ENCODE peak calls at places on chromosome 4, in six cellular contexts. F is fibroblast of lung; X is WERI-Rb-1; Z is tibial artery; I is naive thymus-derived CD4-positive, alpha-beta T cell; W is neuronal stem cell. D is an unnamed sample. For H3K9me3, the result is how much of the 10 kb centered on the place peaks cover.

GRCh38 chr4:160213377-160213776 is 1110.5 kb downstream of the RAPGEF2 start:
- DNase-seq in I (no peak), Z (no peak), X (no peak), W (no peak), F (no peak), D (no peak)

GRCh38 chr4:123841431-123842121 is 445.0 kb downstream of the SPRY1 start:
- DNase-seq in I (no peak), X (no peak), Z (no peak), W (no peak), F (no peak), D (no peak)

GRCh38 chr4:20773144-20773997 is 73.1 kb downstream of the PACRGL start:
- DNase-seq in Z (peak), X (peak), I (no peak), W (peak), F (peak), D (peak)

GRCh38 chr4:41358626-41359025 is 101.9 kb downstream of the UCHL1 start:
- DNase-seq in X (no peak), F (peak), W (no peak), I (no peak), Z (no peak), D (no peak)

GRCh38 chr4:98625920-98626319 is 32.5 kb downstream of the TSPAN5 start:
- DNase-seq in W (no peak), X (no peak), I (no peak), Z (no peak), F (no peak), D (no peak)

GRCh38 chr4:126604273-126604867 is 1028.4 kb upstream of the INTU start:
- DNase-seq in F (peak), I (no peak), Z (peak), W (peak), X (peak), D (peak)

GRCh38 chr4:105894570-105895323 is 524 bp upstream of the NPNT start:
- DNase-seq in I (no peak), Z (no peak), W (peak), X (peak), F (peak), D (peak)

GRCh38 chr4:124179521-124180186 is 532.9 kb downstream of the ANKRD50 start:
- DNase-seq in I (no peak), W (no peak), Z (no peak), F (no peak), X (no peak), D (no peak)

GRCh38 chr4:6689506-6689960 is 4.1 kb upstream of the S100P start:
- DNase-seq in I (no peak), X (no peak), W (no peak), F (no peak), Z (no peak), D (no peak)

GRCh38 chr4:10061650-10062415 is 40.5 kb upstream of the SLC2A9 start:
- DNase-seq in Z (no peak), W (no peak), I (no peak), X (no peak), F (no peak), D (no peak)

GRCh38 chr4:74230902-74231499 is 73.1 kb downstream of the MTHFD2L start:
- DNase-seq in I (no peak), W (no peak), Z (no peak), X (no peak), F (peak), D (no peak)

GRCh38 chr4:6892909-6893202 is 16.8 kb upstream of the TBC1D14 start:
- DNase-seq in F (no peak), X (no peak), Z (no peak), W (no peak), I (no peak), D (no peak)

GRCh38 chr4:142274137-142274536 is 572.0 kb downstream of the INPP4B start:
- DNase-seq in I (no peak), F (peak), Z (no peak), W (no peak), X (no peak), D (no peak)

GRCh38 chr4:153064571-153064970 is 128.4 kb downstream of the FHDC1 start:
- DNase-seq in F (no peak), I (no peak), Z (no peak), X (peak), W (no peak), D (no peak)

GRCh38 chr4:62260256-62260655 is 1060.1 kb downstream of the ADGRL3 start:
- DNase-seq in I (no peak), Z (no peak), X (no peak), F (no peak), W (no peak), D (no peak)

GRCh38 chr4:175308236-175308635 is 390.1 kb downstream of the ADAM29 start:
- DNase-seq in I (no peak), F (peak), Z (no peak), W (no peak), X (no peak), D (no peak)

GRCh38 chr4:76108467-76109181 is 34.1 kb downstream of the ART3 start:
- DNase-seq in W (no peak), Z (no peak), X (no peak), F (peak), I (no peak), D (no peak)

GRCh38 chr4:177441061-177441802 is 1.0 kb downstream of the AGA start:
- DNase-seq in I (peak), Z (peak), F (peak), W (no peak), X (no peak), D (peak)

GRCh38 chr4:159498371-159499115 is 395.7 kb downstream of the RAPGEF2 start:
- DNase-seq in Z (no peak), F (no peak), I (no peak), X (no peak), W (no peak), D (no peak)

GRCh38 chr4:145618912-145619638 is at the start of gene MMAA:
- DNase-seq in W (peak), F (peak), Z (peak), I (peak), X (peak), D (peak)

GRCh38 chr4:74659576-74660411 is 134.5 kb downstream of the BTC start:
- DNase-seq in F (peak), X (no peak), Z (no peak), I (no peak), W (no peak), D (no peak)

GRCh38 chr4:76581276-76581675 is 146.2 kb downstream of the SHROOM3 start:
- DNase-seq in F (no peak), I (no peak), X (no peak), W (no peak), Z (no peak), D (no peak)

DNA sequence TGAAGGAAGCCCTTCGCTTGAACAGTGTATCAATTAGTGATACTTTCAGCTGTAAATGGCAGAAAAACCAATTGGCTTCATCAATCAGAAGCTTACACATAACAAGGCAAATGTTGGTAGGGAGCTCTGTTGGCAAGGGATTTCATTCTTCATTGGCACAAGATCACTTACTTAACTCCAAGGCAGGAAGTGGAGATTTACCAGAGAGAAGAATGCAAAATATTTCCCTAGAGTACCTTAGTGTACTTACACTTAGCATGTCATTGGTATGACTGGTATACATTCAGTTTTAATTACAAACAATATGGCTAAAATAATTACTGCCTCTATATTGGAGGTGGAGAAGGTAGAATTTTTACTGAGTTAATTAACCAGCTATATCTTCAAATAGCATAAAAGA is 545.0 kb downstream of the GABRG1 start:
- DNase-seq in W (no peak), F (no peak), X (no peak), Z (no peak), I (no peak), D (no peak)
- H3K9me3 ChIP-seq in W (under half), F (under half), X (under half), Z (under half), I (under half), D (under half)

GRCh38 chr4:68904786-68905185 is 46.8 kb downstream of the UGT2A3 start:
- DNase-seq in W (no peak), F (no peak), Z (no peak), X (no peak), I (no peak), D (no peak)
- H3K4me3 ChIP-seq in W (no peak), F (no peak), Z (no peak), X (no peak), I (no peak), D (no peak)

DNA sequence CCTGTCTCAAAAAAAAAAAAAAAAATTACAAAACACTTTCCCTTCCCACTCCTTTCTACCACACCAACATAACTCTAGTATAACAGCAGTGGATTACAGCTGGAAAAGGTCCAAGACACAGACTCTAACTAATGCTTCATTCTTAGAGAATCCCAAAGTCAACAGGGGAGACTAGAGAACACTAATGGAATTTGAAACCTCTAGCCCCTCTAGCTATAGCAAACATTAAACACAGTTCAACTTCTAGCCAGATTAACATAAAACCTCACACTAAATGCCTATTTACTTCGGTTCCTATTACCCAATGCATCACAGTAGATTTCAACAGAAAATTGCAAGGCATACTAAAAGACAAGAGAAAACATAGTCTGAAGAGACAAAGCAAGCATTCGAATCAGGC is 10.5 kb upstream of the DHX15 start:
- DNase-seq in X (no peak), W (no peak), I (no peak), F (peak), Z (no peak), D (no peak)
- H3K9me3 ChIP-seq in X (under half), W (under half), I (under half), F (under half), Z (under half), D (under half)

GRCh38 chr4:2390780-2391490 is 27.5 kb downstream of the ZFYVE28 start:
- DNase-seq in F (no peak), Z (no peak), I (no peak), W (no peak), X (no peak), D (no peak)
- H3K4me3 ChIP-seq in F (no peak), Z (no peak), I (no peak), W (no peak), X (no peak), D (no peak)

GRCh38 chr4:19151684-19152083 is 1100.0 kb upstream of the SLIT2 start:
- DNase-seq in F (no peak), I (no peak), W (no peak), X (no peak), Z (no peak), D (no peak)
- H3K9me3 ChIP-seq in F (under half), I (under half), W (under half), X (under half), Z (under half), D (under half)

DNA sequence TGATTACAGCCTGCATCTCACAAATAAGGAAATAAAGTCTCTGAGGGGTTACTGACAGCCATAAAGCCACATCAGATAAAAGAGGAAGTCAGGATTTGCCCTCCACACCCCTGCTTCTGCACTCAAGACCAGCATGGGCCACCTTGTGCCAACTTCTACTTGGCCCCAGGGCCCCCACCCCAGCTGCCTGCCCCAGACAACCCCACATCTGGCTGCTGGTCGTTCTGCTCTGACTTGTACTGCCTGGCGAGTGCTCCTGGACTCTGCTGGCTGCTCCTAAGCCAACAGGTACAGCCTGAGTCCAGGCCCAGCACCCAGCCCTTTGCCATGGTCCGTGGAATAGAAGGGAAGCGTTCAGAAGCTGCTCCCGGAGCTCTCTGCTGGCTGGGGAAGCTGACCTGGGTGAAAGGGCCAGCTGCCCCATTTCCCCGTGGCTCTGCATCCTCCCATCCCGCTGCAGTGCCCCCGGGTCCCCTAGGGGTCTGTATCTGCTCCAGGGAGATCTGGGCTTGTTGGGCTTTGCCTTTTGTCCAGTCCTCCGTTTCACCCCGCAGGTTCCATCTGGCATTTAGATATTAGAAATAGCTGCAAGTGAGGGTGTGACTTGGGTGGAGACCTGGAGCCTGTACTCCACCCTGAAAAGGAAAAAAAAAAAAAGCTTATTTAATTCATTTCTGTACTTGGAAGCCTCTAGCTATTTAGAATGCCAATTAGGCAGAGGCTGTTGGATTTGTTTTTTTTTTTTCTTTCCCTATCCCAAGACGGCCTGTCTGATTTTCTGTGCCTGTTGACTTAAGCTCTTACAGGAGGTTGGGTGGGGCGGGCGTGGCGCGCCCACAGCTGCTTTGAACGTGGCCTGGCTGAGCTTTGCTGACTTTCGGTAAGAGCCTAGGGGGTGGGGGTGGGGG is 194.7 kb downstream of the PTTG2 start:
- DNase-seq in W (no peak), X (no peak), I (no peak), Z (no peak), F (peak), D (peak)
- H3K4me3 ChIP-seq in W (no peak), X (no peak), I (no peak), Z (no peak), F (no peak), D (no peak)

D was measured in HAP-1.